ENCODE peak calls at places on chromosomes 16 and 17, in four cellular contexts. B is NT2/D1, N is small intestine, Z is stomach. X is an unnamed sample.
A peak's percentile ranks its signal among the peaks of the same experiment; 100 is the strongest.

GRCh38 chr16:55697867-55698266 is 42.1 kb downstream of the SLC6A2 start:
- DNase-seq in B (no peak), N (no peak), Z (no peak), X (no peak)

GRCh38 chr17:79652999-79653643 is 42.3 kb upstream of the RBFOX3 start:
- DNase-seq in B (no peak), N (no peak), Z (no peak), X (no peak)

GRCh38 chr17:32783602-32784001 is 93.3 kb downstream of the MYO1D start:
- DNase-seq in B (peak; percentile 9), N (peak; percentile 77), Z (no peak), X (no peak)

GRCh38 chr17:40025991-40026815 is 11.0 kb downstream of the CSF3 start:
- DNase-seq in B (no peak), N (no peak), Z (no peak), X (no peak)

GRCh38 chr17:8835631-8836364 is 31.7 kb downstream of the PIK3R6 start:
- DNase-seq in B (no peak), N (no peak), Z (no peak), X (peak; percentile 25)

GRCh38 chr17:40901981-40902862 is 17.2 kb upstream of the KRT20 start:
- DNase-seq in B (no peak), N (peak; percentile 98), Z (no peak), X (peak; percentile 69)

GRCh38 chr17:17819561-17819995 is 17.2 kb downstream of the SREBF1 start:
- DNase-seq in B (no peak), N (peak; percentile 87), Z (peak; percentile 81), X (peak; percentile 75)

GRCh38 chr17:81650951-81651350 is 5.4 kb downstream of the PDE6G start:
- DNase-seq in B (no peak), N (no peak), Z (no peak), X (no peak)

GRCh38 chr17:81427446-81428120 is 32.3 kb downstream of the BAHCC1 start:
- DNase-seq in B (no peak), N (peak; percentile 59), Z (peak; percentile 95), X (no peak)

GRCh38 chr17:32931686-32932085 is 3.7 kb downstream of the TMEM98 start:
- DNase-seq in B (no peak), N (no peak), Z (no peak), X (no peak)

GRCh38 chr17:6231886-6232767 is 161.9 kb downstream of the WSCD1 start:
- DNase-seq in B (no peak), N (no peak), Z (no peak), X (peak; percentile 69)

GRCh38 chr17:77140878-77141767 is at the start of gene SEC14L1:
- DNase-seq in B (no peak), N (peak; percentile 29), Z (peak; percentile 49), X (peak; percentile 72)

GRCh38 chr16:84843149-84844048 is 23.6 kb downstream of the CRISPLD2 start:
- DNase-seq in B (no peak), N (no peak), Z (no peak), X (no peak)

GRCh38 chr17:292531-293382 is 59.9 kb downstream of the RPH3AL start:
- DNase-seq in B (no peak), N (no peak), Z (no peak), X (no peak)

GRCh38 chr16:86598607-86599318 is 20.4 kb downstream of the FOXL1 start:
- DNase-seq in B (no peak), N (no peak), Z (no peak), X (peak; percentile 32)

GRCh38 chr16:46789499-46790414 is 41.2 kb downstream of the C16orf87 start:
- DNase-seq in B (no peak), N (peak; percentile 74), Z (peak; percentile 82), X (peak; percentile 71)

GRCh38 chr17:13509561-13509960 is 92.2 kb downstream of the HS3ST3A1 start:
- DNase-seq in B (no peak), N (no peak), Z (no peak), X (no peak)

GRCh38 chr17:49575524-49576120 is at the start of gene NXPH3:
- DNase-seq in B (peak; percentile 42), N (peak; percentile 51), Z (peak; percentile 80), X (peak; percentile 60)

GRCh38 chr17:17416400-17417360 is 60.1 kb upstream of the MED9 start:
- DNase-seq in B (no peak), N (peak; percentile 30), Z (peak; percentile 58), X (peak; percentile 93)

GRCh38 chr16:66306366-66307150 is 59.9 kb upstream of the CDH5 start:
- DNase-seq in B (no peak), N (no peak), Z (no peak), X (no peak)

GRCh38 chr17:77580531-77580930 is 378.0 kb upstream of the TNRC6C start:
- DNase-seq in B (no peak), N (no peak), Z (no peak), X (no peak)

GRCh38 chr16:75555213-75555706 is 792 bp downstream of the TMEM231 start:
- DNase-seq in B (peak; percentile 84), N (peak; percentile 71), Z (peak; percentile 67), X (peak; percentile 72)

GRCh38 chr17:47821031-47821423 is 567 bp downstream of the OSBPL7 start:
- DNase-seq in B (no peak), N (peak; percentile 39), Z (no peak), X (no peak)

GRCh38 chr17:47820023-47820789 is 1.4 kb downstream of the OSBPL7 start:
- DNase-seq in B (no peak), N (peak; percentile 96), Z (peak; percentile 81), X (no peak)

GRCh38 chr17:47823519-47823918 is 1.9 kb upstream of the OSBPL7 start:
- DNase-seq in B (no peak), N (no peak), Z (no peak), X (no peak)

GRCh38 chr17:47821424-47822379 is at the start of gene OSBPL7:
- DNase-seq in B (peak; percentile 51), N (peak; percentile 90), Z (peak; percentile 81), X (peak; percentile 94)

DNA sequence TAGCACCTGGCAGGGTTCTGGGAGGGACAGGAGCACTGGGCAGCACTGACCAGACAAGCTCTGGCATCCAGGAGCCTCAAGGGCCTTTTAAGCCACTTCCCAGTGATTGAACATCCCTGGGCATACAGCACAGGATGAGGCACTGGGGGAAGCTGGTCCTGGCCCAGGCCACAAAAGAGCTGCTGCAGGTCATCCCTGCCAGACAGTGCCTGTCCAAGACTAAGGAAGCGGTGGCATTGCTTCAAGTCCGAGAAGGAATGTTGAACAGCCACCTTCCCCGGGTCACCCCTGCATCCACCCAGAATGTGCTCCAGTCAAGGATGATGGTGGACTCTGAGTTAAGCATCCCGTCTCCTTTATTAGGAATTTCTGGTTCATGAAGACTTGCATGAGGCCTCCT is 1.2 kb upstream of the OSBPL7 start:
- DNase-seq in B (no peak), N (no peak), Z (no peak), X (no peak)
- H3K4me1 ChIP-seq in B (peaks cover 4% of the 10 kb centered on the region), N (no peaks in the 10 kb centered on the region), Z (peaks cover 30% of the 10 kb centered on the region), X (peaks cover 19% of the 10 kb centered on the region)

GRCh38 chr16:26772503-26772902 is 294.2 kb upstream of the C16orf82 start:
- DNase-seq in B (no peak), N (no peak), Z (no peak), X (no peak)

DNA sequence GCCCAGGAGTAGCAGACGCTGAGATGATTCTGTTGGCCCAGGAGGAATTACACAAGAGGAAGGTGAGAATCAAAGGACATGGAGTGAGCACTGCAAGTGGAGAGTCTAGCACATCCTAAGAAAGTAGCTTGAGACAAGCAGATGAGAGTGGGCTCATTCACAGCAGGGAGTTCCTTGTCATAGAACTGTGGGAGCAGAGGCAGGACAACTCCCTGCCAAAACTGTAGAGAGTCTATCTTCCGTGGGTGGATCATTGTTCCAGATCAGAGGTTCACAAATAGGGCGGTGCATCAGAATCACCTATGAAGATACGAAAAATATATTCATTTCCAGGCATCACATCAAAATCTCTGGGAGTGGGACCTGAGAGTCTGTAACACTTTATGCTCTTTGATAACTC is 288.9 kb upstream of the C16orf82 start:
- DNase-seq in B (no peak), N (no peak), Z (no peak), X (no peak)
- H3K4me1 ChIP-seq in B (no peaks in the 10 kb centered on the region), N (no peaks in the 10 kb centered on the region), Z (no peaks in the 10 kb centered on the region), X (no peaks in the 10 kb centered on the region)

GRCh38 chr16:22052985-22053384 is 39.4 kb upstream of the VWA3A start:
- DNase-seq in B (no peak), N (no peak), Z (no peak), X (no peak)

GRCh38 chr16:22053921-22054341 is 38.4 kb upstream of the VWA3A start:
- DNase-seq in B (no peak), N (no peak), Z (no peak), X (no peak)

GRCh38 chr16:22050963-22051362 is 41.4 kb upstream of the VWA3A start:
- DNase-seq in B (no peak), N (no peak), Z (no peak), X (no peak)

GRCh38 chr16:22055881-22056280 is 36.5 kb upstream of the VWA3A start:
- DNase-seq in B (no peak), N (no peak), Z (no peak), X (no peak)

DNA sequence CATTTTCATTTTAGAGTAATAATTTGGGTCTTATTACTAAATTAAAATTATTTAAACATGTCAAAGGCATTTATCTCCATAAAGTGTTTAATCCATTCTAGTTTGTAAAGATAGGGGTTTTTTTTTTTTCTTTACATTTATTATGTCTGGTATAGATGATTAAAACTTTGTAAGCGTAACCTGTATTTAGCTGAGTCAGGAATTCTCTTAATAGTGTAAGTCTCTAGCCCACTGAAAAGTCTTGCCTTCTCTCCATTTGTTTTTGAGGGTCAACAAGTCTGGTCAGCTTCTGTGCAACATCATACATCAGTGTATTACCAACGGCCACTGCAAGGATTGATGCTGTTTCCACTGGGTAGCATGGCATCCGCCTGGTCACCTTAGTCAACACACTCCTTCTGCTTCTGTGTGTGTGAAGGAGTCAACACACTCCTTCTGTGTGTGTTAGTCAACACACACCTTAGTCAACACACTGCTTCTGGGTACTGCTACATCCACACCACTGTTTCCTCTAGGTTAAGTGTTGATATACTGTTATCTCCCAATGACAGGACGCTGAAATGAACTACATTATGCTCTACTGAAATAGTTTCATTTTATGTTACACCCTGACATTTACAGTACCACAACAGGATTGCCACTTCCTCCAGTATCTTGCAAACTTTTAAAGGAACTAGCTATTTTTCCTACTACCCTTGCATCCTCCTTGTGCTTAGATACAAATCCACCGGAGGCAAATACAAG is 37.3 kb upstream of the VWA3A start:
- DNase-seq in B (no peak), N (no peak), Z (no peak), X (no peak)
- H3K4me1 ChIP-seq in B (no peaks in the 10 kb centered on the region), N (no peaks in the 10 kb centered on the region), Z (no peaks in the 10 kb centered on the region), X (no peaks in the 10 kb centered on the region)

GRCh38 chr16:81833751-81834150 is 54.7 kb downstream of the PLCG2 start:
- DNase-seq in B (no peak), N (no peak), Z (no peak), X (no peak)
- H3K4me1 ChIP-seq in B (peaks cover 18% of the 10 kb centered on the region), N (no peaks in the 10 kb centered on the region), Z (peaks cover 10% of the 10 kb centered on the region), X (no peaks in the 10 kb centered on the region)

X was measured in SJSA1.